ENCODE peak calls at places on chromosomes 4 and X, in seven cellular contexts. F, A, E, D, I, Z and B are unnamed samples.

GRCh38 chrX:2485789-2486345 is 14.9 kb downstream of the DHRSX start:
- DNase-seq in F (no peak), A (no peak), E (no peak), D (no peak), I (no peak), Z (no peak), B (peak)

GRCh38 chr4:80989921-80990544 is 40.5 kb upstream of the BMP3 start:
- DNase-seq in F (peak), A (peak), E (no peak), D (no peak), I (no peak), Z (no peak), B (peak)

GRCh38 chrX:119482497-119483480 is 14.5 kb downstream of the SLC25A5 start:
- DNase-seq in F (peak), A (peak), E (peak), D (peak), I (peak), Z (peak), B (peak)

GRCh38 chrX:129041319-129041718 is 482.0 kb downstream of the SMARCA1 start:
- DNase-seq in F (no peak), A (no peak), E (no peak), D (no peak), I (no peak), Z (no peak), B (no peak)

GRCh38 chr4:27412617-27413016 is 552.0 kb downstream of the STIM2 start:
- DNase-seq in F (no peak), A (no peak), E (no peak), D (no peak), I (no peak), Z (no peak), B (no peak)

GRCh38 chr4:138892483-138893386 is 122.8 kb upstream of the NOCT start:
- DNase-seq in F (peak), A (no peak), E (no peak), D (no peak), I (no peak), Z (no peak), B (no peak)

GRCh38 chrX:111088628-111089027 is 7.4 kb upstream of the PAK3 start:
- DNase-seq in F (no peak), A (no peak), E (no peak), D (no peak), I (no peak), Z (no peak), B (peak)

GRCh38 chr4:87911252-87911774 is 64.2 kb upstream of the SPP1 start:
- DNase-seq in F (no peak), A (no peak), E (no peak), D (no peak), I (no peak), Z (no peak), B (peak)

GRCh38 chr4:69126030-69126429 is 29.8 kb downstream of the UGT2B7 start:
- DNase-seq in F (no peak), A (no peak), E (no peak), D (no peak), I (no peak), Z (no peak), B (no peak)

GRCh38 chr4:118154643-118155042 is 120.4 kb downstream of the NDST3 start:
- DNase-seq in F (peak), A (no peak), E (no peak), D (no peak), I (no peak), Z (no peak), B (no peak)

GRCh38 chr4:103721251-103721650 is 1.5 kb upstream of the TACR3 start:
- DNase-seq in F (no peak), A (no peak), E (no peak), D (no peak), I (no peak), Z (no peak), B (no peak)

GRCh38 chr4:106264331-106264728 is 51.7 kb downstream of the TBCK start:
- DNase-seq in F (peak), A (no peak), E (no peak), D (no peak), I (no peak), Z (no peak), B (no peak)

GRCh38 chrX:136920001-136920400 is 39.5 kb upstream of the RBMX start:
- DNase-seq in F (peak), A (no peak), E (no peak), D (no peak), I (no peak), Z (no peak), B (no peak)

GRCh38 chrX:50700921-50701320 is 113.1 kb downstream of the SHROOM4 start:
- DNase-seq in F (no peak), A (no peak), E (no peak), D (no peak), I (no peak), Z (no peak), B (no peak)

GRCh38 chrX:13420545-13421183 is 100.8 kb upstream of the ATXN3L start:
- DNase-seq in F (no peak), A (no peak), E (no peak), D (no peak), I (no peak), Z (no peak), B (no peak)

GRCh38 chrX:9465380-9466114 is 689 bp downstream of the TBL1X start:
- DNase-seq in F (no peak), A (peak), E (peak), D (no peak), I (peak), Z (peak), B (peak)

GRCh38 chr4:83307920-83308319 is 23.3 kb upstream of the COQ2 start:
- DNase-seq in F (no peak), A (no peak), E (no peak), D (no peak), I (no peak), Z (no peak), B (no peak)

GRCh38 chrX:38006778-38007177 is 425 bp downstream of the SYTL5 start:
- DNase-seq in F (no peak), A (no peak), E (no peak), D (no peak), I (no peak), Z (no peak), B (no peak)

GRCh38 chrX:40809210-40809609 is 73.9 kb upstream of the MED14 start:
- DNase-seq in F (peak), A (no peak), E (no peak), D (no peak), I (no peak), Z (no peak), B (no peak)

DNA sequence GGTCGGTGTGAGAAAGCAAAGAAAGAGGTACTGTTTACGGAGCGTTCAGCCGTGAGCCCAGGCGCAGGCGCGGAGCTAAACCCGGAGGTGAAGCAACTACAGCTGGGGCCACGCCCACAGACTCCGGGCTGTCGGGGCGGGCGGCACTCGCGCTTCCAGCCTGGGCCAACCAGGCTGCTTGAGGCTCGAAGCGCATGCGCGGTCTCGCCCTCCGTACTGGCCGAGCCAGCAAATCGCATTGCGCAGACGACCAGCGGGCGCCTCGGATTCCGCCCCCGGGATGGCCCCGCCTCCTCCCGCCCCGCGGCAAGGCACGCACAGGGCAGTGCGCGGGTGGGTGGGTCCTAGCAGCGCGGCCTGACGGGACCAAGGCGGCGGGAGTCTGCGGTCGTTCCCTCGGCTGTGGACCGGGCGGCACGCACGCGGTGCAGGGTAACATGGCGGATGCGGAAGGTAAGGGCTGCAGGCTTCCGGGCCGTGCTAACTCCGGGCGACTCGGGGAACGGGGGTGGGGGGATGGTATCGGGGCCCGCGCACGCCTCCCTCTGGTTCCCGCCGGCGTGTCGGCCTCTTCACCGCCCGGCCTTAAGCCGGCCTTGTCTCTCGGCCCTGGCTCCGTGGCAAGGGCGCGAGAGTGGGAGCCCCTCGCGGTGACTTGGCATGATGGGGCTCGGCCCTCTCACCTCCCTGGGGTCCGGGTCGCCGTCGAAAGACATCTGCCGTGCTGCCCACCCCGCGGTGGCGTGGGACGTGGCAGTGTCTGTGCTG is at the start of gene DKC1:
- DNase-seq in F (peak), A (peak), E (peak), D (peak), I (peak), Z (peak), B (peak)
- TF ChIP-seq POLR2A in F (peak), A (peak), E (peak), D (no peak), I (peak), Z (peak), B (peak)

GRCh38 chr4:140523857-140524742 is at the start of gene ELMOD2:
- DNase-seq in F (peak), A (peak), E (peak), D (peak), I (peak), Z (peak), B (peak)
- TF ChIP-seq POLR2A in F (peak), A (peak), E (peak), D (no peak), I (peak), Z (peak), B (peak)

GRCh38 chrX:24149346-24150050 is at the start of gene ZFX:
- DNase-seq in F (peak), A (no peak), E (peak), D (peak), I (peak), Z (peak), B (peak)
- TF ChIP-seq POLR2A in F (peak), A (peak), E (peak), D (no peak), I (peak), Z (peak), B (peak)

DNA sequence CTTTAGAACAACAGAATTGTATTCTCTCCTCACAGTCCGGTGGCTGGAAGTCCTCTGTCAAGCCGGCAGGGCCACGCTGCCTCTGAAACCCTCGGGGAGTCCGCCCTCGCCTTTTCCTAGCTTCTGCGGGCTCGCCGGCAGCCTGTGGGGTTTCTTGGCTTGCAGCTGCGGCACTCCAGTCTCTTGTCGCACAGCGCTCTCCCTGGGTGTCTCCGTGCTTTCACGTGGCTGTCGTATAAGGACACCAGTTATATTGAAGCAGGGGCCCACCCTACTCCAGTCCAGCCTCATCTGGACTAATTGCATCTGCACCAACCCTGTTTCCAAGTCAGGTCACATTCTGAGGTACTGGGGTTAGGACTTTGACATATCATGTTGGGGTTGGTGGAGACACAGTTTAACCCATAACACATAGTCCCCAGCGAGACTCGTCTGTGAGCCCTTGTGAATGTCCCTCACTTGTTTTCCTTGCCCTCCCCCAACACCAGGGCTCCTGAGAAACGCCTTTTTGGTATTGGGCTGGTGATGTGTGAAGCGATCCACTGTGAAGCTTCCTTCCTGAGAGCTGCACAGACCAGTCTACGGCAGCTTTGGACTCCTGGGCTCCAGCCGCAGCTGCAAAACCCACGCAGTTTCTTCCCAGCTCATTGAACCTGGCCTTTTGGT is 22.7 kb downstream of the TMEM131L start:
- DNase-seq in F (no peak), A (no peak), E (peak), D (no peak), I (no peak), Z (no peak), B (no peak)
- TF ChIP-seq POLR2A in F (no peak), A (no peak), E (no peak), D (no peak), I (no peak), Z (peak), B (no peak)

GRCh38 chrX:48520976-48521352 is 644 bp upstream of the EBP start:
- DNase-seq in F (no peak), A (no peak), E (no peak), D (no peak), I (no peak), Z (no peak), B (no peak)

GRCh38 chrX:48523682-48524081 is 2.1 kb downstream of the EBP start:
- DNase-seq in F (no peak), A (no peak), E (no peak), D (peak), I (no peak), Z (no peak), B (no peak)

GRCh38 chrX:48520455-48520854 is 1.2 kb upstream of the EBP start:
- DNase-seq in F (no peak), A (no peak), E (no peak), D (no peak), I (no peak), Z (no peak), B (no peak)

GRCh38 chrX:48522291-48522690 is 683 bp downstream of the EBP start:
- DNase-seq in F (no peak), A (no peak), E (peak), D (peak), I (peak), Z (no peak), B (peak)

DNA sequence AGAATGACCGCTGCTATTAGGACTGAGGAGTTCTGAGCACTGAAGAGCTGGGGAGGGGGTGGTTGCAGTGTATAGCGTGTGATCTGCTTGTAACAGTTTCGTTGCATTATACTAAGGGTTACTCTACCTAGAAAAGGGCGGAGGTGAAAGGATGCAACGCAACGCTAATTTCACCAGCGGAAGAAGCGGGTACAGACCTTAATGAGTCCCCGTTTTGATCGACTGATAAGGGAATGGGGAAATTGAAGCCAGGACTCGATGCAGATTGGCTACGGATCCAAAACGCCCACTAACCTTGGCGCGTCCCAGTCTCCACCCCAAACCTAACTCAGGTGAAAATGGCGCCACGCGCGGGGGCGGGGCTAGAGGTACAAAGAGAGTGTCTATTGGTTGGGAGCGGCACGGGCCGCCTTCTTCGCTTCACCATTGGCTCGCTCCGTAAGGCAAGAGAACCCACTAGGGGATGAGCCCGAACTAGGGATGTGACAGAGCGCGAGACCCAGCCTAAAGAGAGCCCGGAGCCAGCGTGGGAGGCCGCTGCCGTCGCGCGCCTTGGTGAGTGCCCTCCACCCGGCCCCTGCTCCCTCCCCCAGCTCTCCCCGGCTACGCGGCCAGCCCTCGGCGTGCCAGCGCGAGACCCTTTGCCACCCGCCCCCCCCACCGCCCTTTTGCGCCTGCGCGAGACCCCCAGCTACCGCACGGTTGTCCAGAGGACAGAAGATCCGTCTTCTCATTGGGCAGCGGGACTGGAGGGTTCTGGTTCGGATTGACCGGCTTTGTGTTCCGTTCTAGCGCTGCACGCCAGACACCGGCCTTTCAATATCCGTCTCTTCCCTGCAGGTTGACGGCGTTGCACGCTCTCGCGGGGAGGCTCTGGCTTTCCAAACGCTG is at the start of gene EBP:
- DNase-seq in F (peak), A (peak), E (peak), D (peak), I (peak), Z (peak), B (peak)
- TF ChIP-seq POLR2A in F (peak), A (peak), E (peak), D (peak), I (peak), Z (peak), B (peak)

DNA sequence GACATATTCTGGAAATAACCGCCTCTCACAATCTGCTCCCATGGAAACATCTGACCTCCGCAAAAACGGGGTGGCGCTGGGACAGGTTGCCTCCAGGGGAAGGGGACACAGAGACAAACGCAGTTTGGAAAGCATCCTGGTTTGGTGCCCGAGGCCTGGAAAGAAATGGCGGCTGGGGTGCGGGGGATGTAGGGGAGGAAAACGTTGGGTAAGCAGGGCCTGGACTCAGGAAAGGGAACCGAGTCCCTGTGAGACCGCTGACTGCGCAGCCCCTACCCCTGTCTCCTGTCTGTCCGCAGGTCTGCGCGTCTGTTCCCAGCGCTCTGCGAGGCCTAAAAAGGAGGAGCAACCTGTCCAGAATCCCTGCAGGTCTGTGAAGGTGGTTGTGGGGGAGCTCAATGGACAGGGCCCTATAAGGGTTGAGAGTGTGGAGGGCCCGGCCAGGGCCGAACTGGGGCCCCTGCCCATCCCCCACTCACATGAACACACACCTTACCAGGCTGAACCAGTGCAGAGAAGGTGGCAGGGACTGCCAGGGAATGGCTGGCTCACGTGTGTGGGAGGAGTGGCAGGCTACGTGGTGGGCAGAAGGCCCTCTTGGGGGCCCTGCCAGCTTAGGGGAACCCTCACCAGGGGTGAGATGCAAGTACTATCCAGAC is 671 bp downstream of the TCEAL3 start:
- DNase-seq in F (no peak), A (no peak), E (peak), D (no peak), I (no peak), Z (no peak), B (peak)
- TF ChIP-seq POLR2A in F (no peak), A (no peak), E (no peak), D (no peak), I (no peak), Z (no peak), B (no peak)

DNA sequence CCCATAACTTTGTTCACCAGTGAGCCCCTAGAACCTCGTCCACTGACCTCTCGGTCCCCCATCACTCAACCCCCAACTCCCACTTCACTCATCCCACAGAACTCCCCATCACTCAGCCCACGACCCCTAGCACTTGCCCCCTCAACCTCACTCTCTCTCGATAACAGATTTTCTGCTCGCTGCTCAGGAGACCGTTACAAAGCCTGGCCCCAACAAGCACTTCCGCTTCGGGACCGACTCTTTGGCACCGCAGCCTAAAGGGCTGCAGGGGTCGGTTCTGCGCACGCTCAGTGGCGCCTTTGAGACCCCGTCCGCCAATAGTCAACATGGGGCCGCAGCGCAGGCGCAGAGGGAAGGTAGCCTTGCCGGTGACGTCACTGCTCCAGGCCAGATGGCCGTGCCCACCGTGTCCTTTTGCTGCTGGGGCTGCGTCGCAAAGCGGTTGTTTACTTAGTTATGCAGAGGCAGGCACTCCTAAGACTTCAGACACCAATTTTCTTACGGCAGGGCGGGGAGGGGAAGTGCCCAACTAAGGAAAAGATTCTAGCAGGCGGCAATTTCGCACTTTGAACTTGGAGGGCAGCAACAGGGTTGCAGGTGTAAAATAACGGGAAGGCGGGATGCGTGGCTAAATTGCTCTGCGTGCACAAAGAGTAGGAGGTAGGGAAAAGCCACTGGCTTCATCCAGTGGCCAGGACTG is at the start of gene ZNF182:
- DNase-seq in F (peak), A (peak), E (peak), D (peak), I (peak), Z (peak), B (peak)
- TF ChIP-seq POLR2A in F (peak), A (peak), E (peak), D (peak), I (peak), Z (peak), B (peak)